ENCODE peak calls at places on chromosomes 11 and 22, in eight cellular contexts. X, D, S, V, Q, A, R and J are unnamed samples.

GRCh38 chr11:61756452-61757212 is 4.2 kb downstream of the MYRF start:
- DNase-seq in D (no peak), Q (no peak), X (peak), S (peak), A (no peak), R (no peak), V (peak), J (peak)

GRCh38 chr11:44427432-44427831 is 117.5 kb upstream of the ALX4 start:
- DNase-seq in R (no peak), D (no peak), A (no peak), S (no peak), X (no peak), V (no peak), Q (peak), J (peak)

GRCh38 chr22:39522567-39523300 is 2.4 kb downstream of the ATF4 start:
- DNase-seq in A (no peak), Q (no peak), V (peak), D (no peak), X (no peak), R (no peak), S (no peak), J (peak)

GRCh38 chr22:19105867-19106802 is 16.1 kb downstream of the DGCR2 start:
- DNase-seq in V (no peak), X (no peak), S (no peak), D (peak), Q (peak), A (no peak), R (no peak), J (no peak)

GRCh38 chr11:126160345-126161145 is 50.9 kb downstream of the RPUSD4 start:
- DNase-seq in R (no peak), X (no peak), D (no peak), A (no peak), S (no peak), Q (no peak), V (no peak), J (no peak)

GRCh38 chr11:11163256-11163655 is 189.8 kb downstream of the CSNK2A3 start:
- DNase-seq in X (no peak), R (no peak), A (no peak), S (peak), V (no peak), Q (no peak), D (no peak), J (peak)

GRCh38 chr11:124865181-124865901 is at the start of gene ROBO3:
- DNase-seq in A (no peak), R (no peak), Q (no peak), D (no peak), S (no peak), X (no peak), V (no peak), J (no peak)

GRCh38 chr11:697028-697491 is 1.4 kb downstream of the TMEM80 start:
- DNase-seq in A (no peak), S (no peak), R (no peak), X (peak), D (no peak), Q (no peak), V (no peak), J (peak)

GRCh38 chr11:118142809-118143208 is 9.8 kb downstream of the SCN4B start:
- DNase-seq in X (no peak), D (no peak), R (no peak), A (peak), V (no peak), Q (no peak), S (no peak), J (no peak)

GRCh38 chr11:72773291-72773690 is 20.6 kb downstream of the STARD10 start:
- DNase-seq in A (no peak), Q (no peak), V (no peak), R (no peak), X (no peak), S (peak), D (no peak), J (peak)

GRCh38 chr11:47861762-47862161 is 13.6 kb upstream of the NUP160 start:
- DNase-seq in X (no peak), R (no peak), V (no peak), D (no peak), A (no peak), Q (no peak), S (no peak), J (peak)

GRCh38 chr22:20577549-20577975 is 70.2 kb downstream of the MED15 start:
- DNase-seq in V (no peak), D (no peak), A (no peak), X (no peak), R (no peak), Q (no peak), S (no peak), J (no peak)